ENCODE peak calls at places on chromosomes 2 and 18, in four cellular contexts. C is astrocyte; W is tibial artery; P is CD8-positive, alpha-beta T cell. O is an unnamed sample.

GRCh38 chr2:111178730-111179405 is 58.2 kb downstream of the BCL2L11 start:
- DNase-seq in W (no peak), C (peak), P (no peak), O (no peak)

GRCh38 chr2:96501471-96501874 is 3.7 kb downstream of the NEURL3 start:
- DNase-seq in P (no peak), C (no peak), W (no peak), O (no peak)

GRCh38 chr2:88055436-88056128 is at the start of gene KRCC1:
- DNase-seq in P (peak), W (peak), C (peak), O (peak)

GRCh38 chr18:58447342-58448190 is 181.3 kb downstream of the ALPK2 start:
- DNase-seq in W (no peak), C (peak), P (no peak), O (no peak)

GRCh38 chr18:75247601-75248421 is 37.2 kb downstream of the TSHZ1 start:
- DNase-seq in W (no peak), P (no peak), C (peak), O (no peak)

GRCh38 chr2:171630812-171631626 is 56.2 kb upstream of the DYNC1I2 start:
- DNase-seq in W (no peak), C (peak), P (no peak), O (no peak)

GRCh38 chr2:27024812-27025211 is 8.0 kb upstream of the TMEM214 start:
- DNase-seq in C (no peak), W (no peak), P (no peak), O (no peak)

GRCh38 chr2:186455613-186456012 is 30.4 kb upstream of the ZC3H15 start:
- DNase-seq in P (no peak), W (no peak), C (no peak), O (no peak)

GRCh38 chr2:96114903-96115581 is 1.3 kb downstream of the ADRA2B start:
- DNase-seq in C (no peak), W (no peak), P (no peak), O (no peak)

GRCh38 chr2:140895378-140895777 is 1235.4 kb downstream of the LRP1B start:
- DNase-seq in W (no peak), P (no peak), C (no peak), O (no peak)

GRCh38 chr2:176936410-176936809 is 276.2 kb upstream of the HNRNPA3 start:
- DNase-seq in W (no peak), C (no peak), P (no peak), O (no peak)

GRCh38 chr2:58925676-58926081 is 684.6 kb upstream of the FANCL start:
- DNase-seq in W (no peak), P (no peak), C (peak), O (no peak)

GRCh38 chr2:22904126-22904684 is 480.8 kb upstream of the KLHL29 start:
- DNase-seq in W (no peak), C (no peak), P (no peak), O (no peak)

GRCh38 chr2:143205106-143205764 is 76.0 kb downstream of the ARHGAP15 start:
- DNase-seq in P (no peak), W (no peak), C (peak), O (no peak)

GRCh38 chr18:2692508-2692907 is 37.0 kb downstream of the SMCHD1 start:
- DNase-seq in P (no peak), W (no peak), C (no peak), O (no peak)

GRCh38 chr2:216215991-216216390 is 106.8 kb downstream of the XRCC5 start:
- DNase-seq in C (no peak), W (no peak), P (no peak), O (no peak)

GRCh38 chr2:218384975-218385374 is 2.9 kb downstream of the SLC11A1 start:
- DNase-seq in W (no peak), C (no peak), P (no peak), O (no peak)

GRCh38 chr2:218386505-218387368 is 4.7 kb downstream of the SLC11A1 start:
- DNase-seq in C (no peak), W (no peak), P (no peak), O (no peak)

GRCh38 chr2:218382785-218383184 is 712 bp downstream of the SLC11A1 start:
- DNase-seq in W (no peak), C (no peak), P (no peak), O (no peak)

GRCh38 chr2:218381916-218382366 is at the start of gene SLC11A1:
- DNase-seq in P (no peak), C (no peak), W (peak), O (no peak)

DNA sequence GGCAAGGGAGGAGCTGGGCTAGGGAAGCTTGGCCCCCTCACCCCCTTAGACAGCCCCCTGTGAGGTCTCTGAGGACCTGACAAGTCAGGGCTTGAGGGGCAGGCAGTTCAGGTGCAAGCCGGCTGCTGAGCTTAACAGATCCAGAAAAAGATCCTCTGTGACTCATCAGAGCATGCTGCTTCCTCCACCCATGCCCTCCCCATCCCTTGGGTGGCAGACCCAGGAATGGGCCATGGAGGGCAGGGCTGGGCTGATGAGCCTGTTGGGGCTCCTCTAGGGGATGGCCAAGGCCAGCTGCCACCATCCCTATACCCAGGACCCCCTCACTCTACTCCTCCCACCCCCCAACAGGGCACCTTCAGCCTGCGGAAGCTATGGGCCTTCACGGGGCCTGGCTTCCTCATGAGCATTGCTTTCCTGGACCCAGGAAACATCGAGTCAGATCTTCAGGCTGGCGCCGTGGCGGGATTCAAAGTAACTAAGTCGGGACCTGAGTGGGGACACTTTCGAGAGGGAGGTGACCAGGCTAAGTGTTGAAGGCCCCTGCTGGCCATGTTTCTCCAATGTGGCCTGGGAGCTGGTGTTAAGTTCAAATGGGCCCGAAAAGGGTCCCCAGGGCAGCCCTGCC is 1.9 kb downstream of the SLC11A1 start:
- DNase-seq in W (peak), P (no peak), C (no peak), O (no peak)
- H3K27ac ChIP-seq in W (no peak), P (no peak), C (no peak), O (peak)

GRCh38 chr18:44818668-44819403 is 138.1 kb downstream of the SETBP1 start:
- DNase-seq in C (no peak), P (no peak), W (no peak), O (no peak)

GRCh38 chr18:44816028-44816427 is 135.3 kb downstream of the SETBP1 start:
- DNase-seq in W (no peak), C (no peak), P (no peak), O (no peak)

GRCh38 chr18:44815108-44815507 is 134.4 kb downstream of the SETBP1 start:
- DNase-seq in P (no peak), W (no peak), C (no peak), O (no peak)

GRCh38 chr18:44818148-44818547 is 137.5 kb downstream of the SETBP1 start:
- DNase-seq in C (no peak), P (no peak), W (no peak), O (no peak)

GRCh38 chr18:44816449-44816848 is 135.8 kb downstream of the SETBP1 start:
- DNase-seq in C (no peak), P (no peak), W (no peak), O (no peak)
- H3K27ac ChIP-seq in C (no peak), P (no peak), W (no peak), O (no peak)

GRCh38 chr2:3280683-3281520 is 96.7 kb downstream of the EIPR1 start:
- DNase-seq in C (no peak), P (no peak), W (peak), O (no peak)

GRCh38 chr2:3285901-3286645 is 91.5 kb downstream of the EIPR1 start:
- DNase-seq in P (no peak), C (no peak), W (peak), O (no peak)

GRCh38 chr2:3284657-3285630 is 92.7 kb downstream of the EIPR1 start:
- DNase-seq in C (no peak), W (no peak), P (no peak), O (no peak)

GRCh38 chr2:3282056-3282998 is 95.3 kb downstream of the EIPR1 start:
- DNase-seq in P (no peak), C (peak), W (peak), O (no peak)

GRCh38 chr2:3283206-3283605 is 94.4 kb downstream of the EIPR1 start:
- DNase-seq in W (no peak), P (no peak), C (no peak), O (no peak)
- H3K27ac ChIP-seq in W (no peak), P (no peak), C (no peak), O (no peak)

GRCh38 chr18:74171910-74172606 is 23.7 kb downstream of the TIMM21 start:
- DNase-seq in W (no peak), P (no peak), C (no peak), O (no peak)
- H3K27ac ChIP-seq in W (no peak), P (no peak), C (no peak), O (no peak)

GRCh38 chr18:79405019-79405780 is 9.5 kb downstream of the NFATC1 start:
- DNase-seq in W (no peak), P (no peak), C (no peak), O (no peak)
- H3K27ac ChIP-seq in W (peak), P (peak), C (no peak), O (peak)

DNA sequence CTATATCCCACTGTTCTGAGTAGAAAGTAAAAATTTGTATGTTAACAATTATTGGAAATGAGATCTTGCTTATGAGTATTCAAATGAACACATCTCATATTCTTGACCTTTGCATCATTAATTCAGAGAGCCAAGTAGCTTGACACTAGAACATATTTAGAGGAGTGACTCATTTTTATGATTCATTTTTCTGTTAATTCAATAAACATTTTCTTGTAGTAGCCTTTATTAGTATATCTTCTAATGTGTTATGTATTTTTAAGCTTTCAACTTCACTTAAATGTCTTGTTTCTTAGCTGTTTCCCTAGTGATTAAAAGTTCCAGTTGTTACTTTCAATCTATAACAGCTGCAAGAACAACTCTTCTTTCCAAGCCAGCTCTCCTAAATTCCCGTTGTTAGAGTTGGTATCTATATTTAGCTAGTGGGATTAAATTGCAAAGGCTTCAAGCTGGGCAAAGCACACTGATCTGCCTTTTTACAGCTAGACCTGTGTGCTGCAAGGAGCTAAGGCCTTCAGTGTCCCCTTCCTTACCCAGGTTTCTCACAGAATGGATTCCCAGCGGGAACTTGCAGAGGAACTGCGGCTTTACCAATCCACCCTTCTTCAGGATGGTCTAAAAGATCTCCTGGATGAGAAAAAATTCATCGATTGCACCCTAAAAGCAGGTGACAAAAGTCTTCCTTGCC is at the start of gene KLHL41:
- DNase-seq in W (no peak), C (peak), P (no peak), O (no peak)
- H3K27ac ChIP-seq in W (no peak), C (no peak), P (no peak), O (no peak)

DNA sequence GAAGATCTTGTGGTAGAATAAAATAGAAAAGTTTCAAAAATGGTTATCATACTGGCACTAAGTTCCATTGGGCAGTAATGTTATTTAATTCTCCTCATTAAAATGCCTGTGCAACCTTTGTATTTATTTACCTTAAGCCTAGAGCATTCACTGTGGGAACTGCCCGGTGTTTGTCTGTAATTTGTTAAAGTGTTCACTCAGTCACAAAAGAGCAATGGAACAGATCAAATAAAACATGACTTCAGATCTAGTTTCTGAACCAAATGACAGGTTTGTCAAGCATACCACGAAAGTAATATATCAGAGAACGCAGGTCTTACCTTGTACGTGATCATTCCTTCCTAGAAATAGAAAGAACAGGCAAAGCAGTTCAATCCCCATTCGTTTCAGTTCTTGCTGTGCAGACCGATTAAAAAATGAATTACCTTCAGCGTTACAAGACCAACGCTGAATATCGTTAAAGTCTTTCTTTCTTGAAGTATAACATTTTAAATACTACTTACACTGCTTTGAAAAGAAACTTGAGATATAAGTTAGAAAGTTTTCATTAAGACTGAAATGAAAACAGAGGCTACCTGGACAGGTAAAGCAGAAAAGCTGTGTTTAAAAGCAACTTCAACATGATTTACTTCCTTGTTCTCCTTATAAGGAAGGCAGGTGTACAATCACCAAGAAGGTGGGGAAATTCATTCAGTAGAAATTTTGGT is at the start of gene ITGB6:
- DNase-seq in W (no peak), C (no peak), P (no peak), O (no peak)
- H3K27ac ChIP-seq in W (no peak), C (no peak), P (no peak), O (no peak)

DNA sequence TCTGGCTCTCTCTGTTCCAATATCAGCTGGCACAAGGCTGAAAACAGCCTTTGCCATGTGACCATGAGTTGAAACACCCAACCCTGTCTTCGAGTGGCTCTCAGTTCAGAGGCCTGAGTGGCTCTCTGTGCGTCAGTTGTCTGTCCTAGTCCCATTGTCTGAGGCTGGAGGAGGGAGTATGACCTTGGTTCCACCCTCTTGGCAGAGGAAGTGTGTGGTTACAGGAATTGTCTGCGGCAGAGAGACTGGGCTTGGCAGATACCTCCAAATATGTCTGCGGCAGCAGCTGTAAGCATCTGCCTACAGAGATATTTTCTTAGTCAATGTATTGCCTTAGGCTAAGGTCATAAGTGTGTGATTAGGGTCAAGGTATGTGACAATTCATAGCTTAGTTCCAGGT is 32.6 kb downstream of the CNGA3 start:
- DNase-seq in C (peak), W (no peak), P (no peak), O (peak)
- H3K27ac ChIP-seq in C (no peak), W (no peak), P (no peak), O (no peak)

GRCh38 chr18:54766631-54767030 is 61.6 kb upstream of the RAB27B start:
- DNase-seq in C (peak), W (no peak), P (no peak), O (no peak)

GRCh38 chr18:54765636-54766035 is 62.6 kb upstream of the RAB27B start:
- DNase-seq in W (no peak), P (no peak), C (no peak), O (no peak)

GRCh38 chr18:54772081-54772480 is 56.2 kb upstream of the RAB27B start:
- DNase-seq in C (no peak), W (no peak), P (no peak), O (no peak)

GRCh38 chr18:54767094-54767493 is 61.2 kb upstream of the RAB27B start:
- DNase-seq in P (no peak), W (no peak), C (no peak), O (no peak)

GRCh38 chr18:54769526-54770464 is 58.5 kb upstream of the RAB27B start:
- DNase-seq in C (peak), P (no peak), W (no peak), O (no peak)
- H3K27ac ChIP-seq in C (no peak), P (no peak), W (no peak), O (no peak)

DNA sequence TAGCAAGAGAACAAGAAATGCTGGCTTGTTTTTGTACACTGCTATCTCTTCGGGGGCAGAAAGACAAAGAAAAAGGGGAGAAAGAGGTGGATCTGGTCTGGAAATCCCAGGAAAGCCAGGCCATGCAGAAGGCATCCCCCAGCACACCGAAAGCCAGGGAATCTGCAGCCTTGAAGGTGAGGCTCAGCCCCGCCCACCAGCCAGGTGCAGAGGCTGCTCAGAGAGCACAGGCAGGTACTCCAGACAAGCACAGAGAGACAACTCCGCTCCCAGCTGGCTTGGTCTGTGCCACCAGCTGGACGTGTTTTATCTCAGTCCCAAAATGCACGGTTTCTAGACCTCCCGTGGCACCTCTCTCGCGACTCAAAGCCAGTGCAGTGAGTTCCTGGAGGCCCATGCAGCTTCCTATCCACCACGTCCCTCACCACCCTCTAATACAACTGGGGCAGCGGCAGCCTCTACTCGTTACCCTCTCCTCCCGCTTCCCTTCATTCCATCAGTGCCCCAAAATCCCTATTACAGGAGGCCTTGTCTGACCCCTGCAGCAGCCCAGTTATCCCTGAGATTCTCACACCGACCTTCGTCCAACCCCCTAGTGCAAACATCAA is 62.8 kb downstream of the HDAC4 start:
- DNase-seq in P (no peak), C (no peak), W (no peak), O (no peak)
- H3K27ac ChIP-seq in P (no peak), C (no peak), W (no peak), O (no peak)

O was measured in tibial nerve.